ENCODE peak calls at places on chromosomes 3 and 15, in four cellular contexts. O, M, Z and S are unnamed samples.

GRCh38 chr3:189683576-189684255 is 52.5 kb downstream of the TP63 start:
- DNase-seq in M (no peak), O (no peak), Z (no peak), S (no peak)

GRCh38 chr15:63079938-63080626 is 37.5 kb downstream of the TPM1 start:
- DNase-seq in O (no peak), M (no peak), Z (no peak), S (no peak)

GRCh38 chr15:66720206-66721010 is 18.4 kb downstream of the SMAD6 start:
- DNase-seq in Z (no peak), M (peak), O (no peak), S (peak)

GRCh38 chr3:169699536-169700050 is 36.1 kb upstream of the MECOM start:
- DNase-seq in Z (no peak), O (no peak), M (peak), S (no peak)

GRCh38 chr3:141410861-141411771 is 42.8 kb downstream of the ZBTB38 start:
- DNase-seq in M (no peak), O (no peak), Z (no peak), S (no peak)

GRCh38 chr3:30370681-30371271 is 235.6 kb upstream of the TGFBR2 start:
- DNase-seq in M (no peak), Z (peak), O (no peak), S (no peak)

GRCh38 chr3:120432105-120432860 is 18.5 kb downstream of the FSTL1 start:
- DNase-seq in O (peak), Z (no peak), M (no peak), S (no peak)

GRCh38 chr3:79015854-79016253 is 751.9 kb downstream of the ROBO1 start:
- DNase-seq in M (no peak), O (no peak), Z (no peak), S (no peak)

GRCh38 chr3:121574449-121574848 is 6.7 kb downstream of the ARGFX start:
- DNase-seq in O (peak), M (no peak), Z (no peak), S (no peak)

GRCh38 chr3:154236331-154236730 is 88.0 kb downstream of the DHX36 start:
- DNase-seq in M (no peak), Z (no peak), O (no peak), S (no peak)

GRCh38 chr3:119643094-119643493 is 17.3 kb downstream of the POPDC2 start:
- DNase-seq in O (no peak), M (no peak), Z (no peak), S (no peak)

GRCh38 chr3:49896345-49896744 is 7.3 kb downstream of the MST1R start:
- DNase-seq in Z (no peak), M (no peak), O (no peak), S (no peak)

GRCh38 chr3:194220776-194221735 is 85.1 kb downstream of the HES1 start:
- DNase-seq in M (no peak), Z (no peak), O (peak), S (no peak)

GRCh38 chr15:101439920-101440319 is 49.6 kb downstream of the PCSK6 start:
- DNase-seq in M (peak), O (no peak), Z (peak), S (peak)

GRCh38 chr15:70435872-70436271 is 327.5 kb downstream of the UACA start:
- DNase-seq in O (no peak), Z (no peak), M (no peak), S (no peak)

GRCh38 chr3:14909250-14909649 is 38.1 kb upstream of the NR2C2 start:
- DNase-seq in Z (no peak), M (no peak), O (no peak), S (no peak)

GRCh38 chr3:111284485-111285187 is 213.0 kb downstream of the NECTIN3 start:
- DNase-seq in Z (no peak), O (no peak), M (no peak), S (no peak)

GRCh38 chr3:4633078-4634004 is 140.2 kb downstream of the ITPR1 start:
- DNase-seq in M (peak), O (no peak), Z (peak), S (peak)

GRCh38 chr15:64634020-64634419 is 141.4 kb downstream of the RBPMS2 start:
- DNase-seq in Z (no peak), O (peak), M (no peak), S (no peak)

GRCh38 chr3:121948641-121949040 is 54.4 kb downstream of the SLC15A2 start:
- DNase-seq in O (no peak), M (no peak), Z (no peak), S (no peak)

GRCh38 chr15:70375586-70375985 is 277.9 kb upstream of the TLE3 start:
- DNase-seq in Z (no peak), O (no peak), M (no peak), S (no peak)

GRCh38 chr3:28042707-28043106 is 198.7 kb upstream of the CMC1 start:
- DNase-seq in M (no peak), Z (no peak), O (no peak), S (no peak)

GRCh38 chr3:170344971-170345370 is 12.5 kb upstream of the SKIL start:
- DNase-seq in M (no peak), Z (no peak), O (no peak), S (no peak)

GRCh38 chr3:60633644-60634043 is 617.6 kb downstream of the FHIT start:
- DNase-seq in O (no peak), Z (no peak), M (no peak), S (peak)

GRCh38 chr3:37114251-37115145 is 59.9 kb downstream of the LRRFIP2 start:
- DNase-seq in M (peak), Z (peak), O (no peak), S (peak)

GRCh38 chr15:31526916-31527690 is 200.5 kb downstream of the KLF13 start:
- DNase-seq in M (no peak), Z (no peak), O (no peak), S (no peak)

GRCh38 chr3:98602078-98602678 is 8.8 kb upstream of the CPOX start:
- DNase-seq in Z (no peak), O (peak), M (peak), S (peak)

GRCh38 chr15:100929641-100930042 is 10.5 kb downstream of the LRRK1 start:
- DNase-seq in M (no peak), Z (no peak), O (peak), S (no peak)

GRCh38 chr3:193452338-193452737 is 73.8 kb upstream of the ATP13A5 start:
- DNase-seq in O (no peak), M (no peak), Z (no peak), S (no peak)

GRCh38 chr3:48428088-48428862 is 1.6 kb downstream of the PLXNB1 start:
- DNase-seq in M (no peak), O (peak), Z (no peak), S (no peak)

GRCh38 chr3:38616111-38616510 is 33.4 kb downstream of the SCN5A start:
- DNase-seq in O (no peak), M (no peak), Z (no peak), S (no peak)

GRCh38 chr3:38617586-38617985 is 31.9 kb downstream of the SCN5A start:
- DNase-seq in M (no peak), O (no peak), Z (no peak), S (no peak)

GRCh38 chr3:38618343-38618742 is 31.1 kb downstream of the SCN5A start:
- DNase-seq in O (no peak), M (no peak), Z (no peak), S (no peak)

GRCh38 chr3:38616658-38617057 is 32.8 kb downstream of the SCN5A start:
- DNase-seq in O (no peak), Z (no peak), M (no peak), S (no peak)

GRCh38 chr3:38617137-38617536 is 32.4 kb downstream of the SCN5A start:
- DNase-seq in M (no peak), Z (no peak), O (no peak), S (no peak)
- H3K4me3 ChIP-seq in M (no peak), Z (no peak), O (no peak), S (no peak)

GRCh38 chr3:59142581-59142980 is 92.8 kb upstream of the CFAP20DC start:
- DNase-seq in M (no peak), Z (no peak), O (no peak), S (no peak)

GRCh38 chr3:59138966-59139365 is 89.1 kb upstream of the CFAP20DC start:
- DNase-seq in Z (no peak), O (no peak), M (no peak), S (no peak)

GRCh38 chr3:59149166-59149565 is 99.3 kb upstream of the CFAP20DC start:
- DNase-seq in M (no peak), O (no peak), Z (no peak), S (no peak)

DNA sequence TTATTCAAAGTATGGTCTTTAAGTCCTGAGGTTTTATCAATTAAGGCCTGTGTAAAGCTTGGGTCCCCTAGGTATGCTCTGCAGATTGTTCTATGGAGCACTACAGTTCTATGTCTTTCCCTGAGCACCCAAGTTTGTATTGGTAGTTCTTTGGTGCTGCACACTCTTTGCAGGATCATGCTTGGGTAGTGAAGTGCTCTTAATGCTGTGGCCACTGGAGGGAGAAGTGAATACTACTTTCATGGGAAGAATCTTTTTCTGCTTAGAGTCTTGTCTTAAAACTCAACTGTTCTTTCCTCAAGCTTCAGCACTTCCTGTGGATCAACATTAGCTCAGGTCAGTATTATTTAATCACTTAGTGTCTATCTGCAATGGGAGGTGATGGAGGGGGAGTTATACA is 93.6 kb upstream of the CFAP20DC start:
- DNase-seq in Z (no peak), O (no peak), M (no peak), S (no peak)
- TF ChIP-seq CTCF in Z (peak), O (peak), M (peak), S (peak)

DNA sequence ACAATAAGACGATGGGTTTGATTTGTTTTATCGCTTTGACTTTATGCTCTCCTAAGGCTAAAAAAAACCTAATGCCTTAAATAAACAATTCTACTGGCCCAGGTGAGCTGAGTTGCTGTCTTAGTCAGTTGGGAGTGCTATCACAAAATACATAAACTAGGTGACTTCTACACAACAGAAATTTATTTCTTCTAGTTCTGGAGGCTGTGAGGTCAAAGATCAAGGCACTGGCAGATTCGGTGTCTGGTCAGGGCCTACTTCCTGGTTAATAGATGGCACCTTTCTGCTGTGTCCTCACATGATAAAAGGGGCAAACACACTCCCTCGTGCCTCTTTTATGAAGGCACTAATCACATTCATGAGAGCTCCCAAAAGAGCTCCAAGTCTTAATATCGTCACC is 11.5 kb upstream of the TBL1XR1 start:
- DNase-seq in Z (no peak), O (no peak), M (no peak), S (no peak)
- H3K4me3 ChIP-seq in Z (no peak), O (no peak), M (no peak), S (no peak)

GRCh38 chr15:44132057-44132456 is 63.0 kb downstream of the FRMD5 start:
- DNase-seq in O (no peak), Z (no peak), M (no peak), S (no peak)

GRCh38 chr15:44130778-44131177 is 64.3 kb downstream of the FRMD5 start:
- DNase-seq in Z (no peak), M (no peak), O (no peak), S (no peak)

GRCh38 chr15:44125879-44126278 is 69.2 kb downstream of the FRMD5 start:
- DNase-seq in Z (no peak), M (no peak), O (no peak), S (no peak)

GRCh38 chr15:44128443-44128842 is 66.6 kb downstream of the FRMD5 start:
- DNase-seq in M (no peak), O (no peak), Z (no peak), S (no peak)

DNA sequence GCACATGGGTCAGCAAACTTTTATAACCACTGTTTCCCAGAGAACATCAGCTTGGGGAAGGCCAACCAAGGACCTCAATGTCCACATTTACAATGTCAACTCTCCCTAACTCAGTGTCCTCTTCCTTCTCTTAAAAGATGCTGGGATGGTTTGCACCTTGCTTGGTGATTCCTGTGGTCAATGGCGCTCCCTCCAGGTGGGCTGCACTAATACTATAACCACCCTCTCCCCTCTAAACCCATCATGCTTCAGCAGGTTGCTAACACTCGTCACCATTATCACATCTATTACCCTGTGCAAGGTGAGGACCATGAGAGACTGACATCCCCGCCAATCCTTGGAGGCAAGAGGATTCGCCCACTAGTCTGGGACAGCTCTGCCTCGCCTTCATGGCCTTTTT is 65.2 kb downstream of the FRMD5 start:
- DNase-seq in Z (no peak), O (peak), M (no peak), S (no peak)
- TF ChIP-seq CTCF in Z (no peak), O (peak), M (no peak), S (no peak)